ENCODE peak calls at places on chromosomes 5 and 9, in six cellular contexts. I, L, O, N, H and Y are unnamed samples.

GRCh38 chr5:140345919-140346347 is 470 bp downstream of the HBEGF start:
- DNase-seq in H (peak; percentile 73), N (peak; percentile 58), I (no peak), L (no peak), O (peak; percentile 72), Y (peak; percentile 52)

GRCh38 chr9:109886050-109886449 is 106.1 kb downstream of the PALM2AKAP2 start:
- DNase-seq in I (no peak), H (no peak), L (no peak), N (no peak), O (no peak), Y (no peak)

GRCh38 chr5:147971472-147971871 is 65.1 kb upstream of the C5orf46 start:
- DNase-seq in H (no peak), O (no peak), L (no peak), N (no peak), I (no peak), Y (no peak)

GRCh38 chr5:111493031-111493430 is 19.3 kb downstream of the STARD4 start:
- DNase-seq in N (no peak), L (no peak), H (no peak), O (no peak), I (no peak), Y (no peak)

GRCh38 chr9:14326264-14326826 is 12.4 kb upstream of the NFIB start:
- DNase-seq in N (no peak), I (no peak), H (no peak), L (no peak), O (no peak), Y (no peak)

GRCh38 chr5:10202089-10202753 is 47.5 kb downstream of the ATPSCKMT start:
- DNase-seq in I (no peak), O (no peak), N (no peak), L (no peak), H (no peak), Y (no peak)

GRCh38 chr9:136840877-136841645 is 1.2 kb upstream of the AJM1 start:
- DNase-seq in H (peak; percentile 84), I (no peak), L (no peak), N (peak; percentile 95), O (peak; percentile 96), Y (peak; percentile 80)

GRCh38 chr5:27652505-27652904 is 614.1 kb upstream of the CDH9 start:
- DNase-seq in H (no peak), I (no peak), N (no peak), L (no peak), O (no peak), Y (no peak)

GRCh38 chr5:1390861-1391600 is 46.1 kb upstream of the CLPTM1L start:
- DNase-seq in N (no peak), H (no peak), L (no peak), I (no peak), O (no peak), Y (no peak)

GRCh38 chr5:147822686-147823491 is 8.6 kb downstream of the SPINK1 start:
- DNase-seq in L (peak; percentile 2), N (peak; percentile 55), H (peak; percentile 82), O (peak; percentile 51), I (peak; percentile 64), Y (no peak)

GRCh38 chr5:57696906-57697590 is 214.4 kb upstream of the ACTBL2 start:
- DNase-seq in H (peak; percentile 15), N (no peak), L (no peak), I (no peak), O (no peak), Y (no peak)

GRCh38 chr5:347712-348284 is 26.3 kb downstream of the AHRR start:
- DNase-seq in N (no peak), O (no peak), L (no peak), I (no peak), H (no peak), Y (no peak)

GRCh38 chr9:14358523-14358922 is 44.6 kb upstream of the NFIB start:
- DNase-seq in I (no peak), H (no peak), N (no peak), O (no peak), L (no peak), Y (no peak)

GRCh38 chr9:105835721-105836120 is 141.4 kb downstream of the TMEM38B start:
- DNase-seq in I (no peak), L (no peak), H (peak; percentile 30), O (no peak), N (no peak), Y (no peak)

GRCh38 chr5:40046792-40047191 is 622.0 kb upstream of the DAB2 start:
- DNase-seq in L (no peak), O (no peak), N (no peak), H (no peak), I (no peak), Y (no peak)

GRCh38 chr5:1400211-1400855 is 44.9 kb downstream of the SLC6A3 start:
- DNase-seq in O (no peak), H (no peak), L (no peak), N (no peak), I (no peak), Y (no peak)

GRCh38 chr5:6686916-6687409 is 26.3 kb upstream of the TENT4A start:
- DNase-seq in N (peak; percentile 7), I (no peak), L (no peak), H (peak; percentile 85), O (no peak), Y (no peak)

GRCh38 chr9:116493183-116493582 is 193.9 kb upstream of the TRIM32 start:
- DNase-seq in O (no peak), N (no peak), L (no peak), I (no peak), H (no peak), Y (no peak)

GRCh38 chr5:116859666-116860320 is 285.2 kb upstream of the SEMA6A start:
- DNase-seq in H (no peak), I (no peak), N (no peak), L (no peak), O (no peak), Y (no peak)

DNA sequence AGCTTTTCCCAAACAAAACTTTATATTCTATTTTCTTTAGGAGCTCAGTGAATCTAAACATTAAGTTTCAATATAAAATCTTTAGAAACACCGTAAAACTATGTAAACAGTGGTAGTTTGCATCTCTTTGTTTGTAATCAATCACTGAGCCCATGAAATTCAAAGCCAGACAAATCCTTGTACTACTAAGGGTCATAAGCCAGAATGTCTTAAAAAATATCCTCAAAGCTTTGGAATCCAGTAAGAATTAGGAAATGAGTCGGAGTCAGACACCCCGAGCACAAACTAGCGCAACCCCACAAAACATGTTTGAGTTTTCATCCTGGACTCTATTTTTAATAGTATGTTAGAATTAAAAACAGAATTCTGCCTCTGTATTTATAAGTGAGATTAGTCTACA is 153.8 kb downstream of the HSPA4 start:
- DNase-seq in O (no peak), N (no peak), H (no peak), I (no peak), L (no peak), Y (no peak)
- H3K27me3 ChIP-seq in O (no peaks in the 10 kb centered on the region), N (peaks cover 2% of the 10 kb centered on the region), H (no peaks in the 10 kb centered on the region), I (no peaks in the 10 kb centered on the region), L (peaks cover 3% of the 10 kb centered on the region), Y (no peaks in the 10 kb centered on the region)

DNA sequence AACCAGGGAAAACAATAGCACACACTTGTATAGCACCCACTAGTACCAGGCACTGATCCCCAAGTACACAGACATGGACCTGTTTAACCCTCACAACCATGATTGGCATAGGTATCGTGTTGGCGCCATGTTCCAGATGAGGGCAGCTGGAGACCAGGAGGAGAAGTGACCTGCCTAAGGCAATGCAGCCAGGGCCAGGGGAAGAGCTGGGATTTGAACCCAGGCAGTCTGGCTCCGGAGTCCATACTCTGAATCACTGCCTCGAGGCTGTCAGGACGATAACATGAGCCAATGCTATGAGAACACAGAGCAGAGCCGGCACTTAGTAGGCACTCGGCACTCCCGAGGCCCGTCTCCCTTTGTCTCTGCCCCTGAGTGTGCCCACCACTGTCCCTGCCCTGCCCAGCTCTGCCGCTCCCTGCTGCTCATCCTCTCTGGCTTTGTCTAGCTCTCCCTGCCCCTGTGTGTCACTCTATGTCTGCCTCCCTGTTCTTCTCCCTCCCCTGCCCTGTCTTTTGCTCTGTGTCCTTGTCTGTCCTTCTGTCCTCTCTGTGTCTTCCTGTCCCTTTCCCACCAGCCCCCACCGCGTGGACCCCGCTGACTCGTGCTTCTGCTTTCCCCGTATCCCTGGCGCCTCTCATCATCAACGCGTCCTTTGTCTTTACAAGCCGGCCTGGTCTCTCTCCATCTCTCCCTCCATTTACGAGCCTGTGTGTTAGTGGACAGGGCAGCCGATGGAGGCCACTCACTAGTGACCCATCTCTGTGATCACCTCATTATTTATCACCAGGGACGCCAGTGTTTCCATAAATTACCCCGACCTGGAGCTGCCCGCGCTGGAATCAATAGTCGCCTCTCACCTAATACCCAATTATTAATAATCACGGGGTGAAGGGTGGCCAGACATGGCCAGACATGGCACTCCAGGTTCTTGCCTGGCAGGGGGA is 99.4 kb upstream of the MVB12B start:
- DNase-seq in N (no peak), O (no peak), H (no peak), I (no peak), L (no peak), Y (no peak)
- H3K27me3 ChIP-seq in N (peaks cover 13% of the 10 kb centered on the region), O (peaks cover 8% of the 10 kb centered on the region), H (no peaks in the 10 kb centered on the region), I (peaks cover 13% of the 10 kb centered on the region), L (no peaks in the 10 kb centered on the region), Y (peaks cover 12% of the 10 kb centered on the region)

DNA sequence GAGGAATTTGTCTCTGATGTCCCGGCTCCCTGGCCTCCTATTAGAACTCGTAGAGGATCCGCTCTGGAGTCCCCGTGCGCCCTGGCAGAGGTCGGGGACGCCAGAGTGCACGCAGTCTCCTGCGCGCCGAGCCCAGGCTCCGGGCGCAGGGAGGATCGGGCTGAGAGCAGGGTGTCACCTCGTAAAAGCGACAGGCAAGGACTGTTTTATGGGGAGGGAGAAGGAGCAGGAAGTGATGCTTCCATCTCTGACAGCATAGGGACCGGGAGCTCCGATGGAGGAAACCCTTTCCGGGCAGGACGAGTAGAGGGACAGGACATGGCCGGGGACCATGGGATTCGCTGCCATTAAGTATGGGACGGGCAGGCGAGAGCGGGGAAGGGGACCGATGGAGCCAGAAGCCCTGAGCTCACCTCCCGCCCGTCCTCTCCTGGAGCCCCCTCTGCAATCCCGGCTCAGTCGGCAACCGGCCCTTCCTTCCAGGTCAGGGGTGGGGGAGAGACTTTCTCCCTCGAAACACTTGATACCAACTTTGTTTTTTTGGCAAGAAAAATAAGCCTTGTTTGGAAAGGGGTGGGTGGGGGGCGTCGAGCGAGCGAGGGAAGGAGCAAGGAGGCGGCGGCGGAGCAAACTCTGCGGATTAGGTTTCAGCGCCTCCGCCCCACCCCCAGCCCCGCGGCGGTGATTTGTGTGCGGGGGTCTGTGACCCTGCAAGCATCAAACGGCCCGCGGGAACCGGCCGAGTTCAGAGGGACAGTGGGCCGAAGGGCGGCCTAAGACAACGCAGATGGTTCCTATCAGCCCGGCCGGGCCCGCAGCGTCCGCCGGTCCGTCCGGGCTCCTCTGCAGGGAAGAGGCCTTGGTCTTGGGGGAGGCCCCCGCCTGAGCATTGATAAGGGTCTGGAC is 12.6 kb downstream of the LMX1B start:
- DNase-seq in L (no peak), H (no peak), N (no peak), O (no peak), I (no peak), Y (no peak)
- H3K27me3 ChIP-seq in L (peaks cover 9% of the 10 kb centered on the region), H (peaks cover 100% of the 10 kb centered on the region), N (peaks cover 78% of the 10 kb centered on the region), O (peaks cover 69% of the 10 kb centered on the region), I (peaks cover 42% of the 10 kb centered on the region), Y (peaks cover 98% of the 10 kb centered on the region)

GRCh38 chr9:132591244-132591643 is 8.8 kb downstream of the BARHL1 start:
- DNase-seq in L (no peak), H (no peak), N (no peak), O (no peak), I (no peak), Y (no peak)

GRCh38 chr9:132588501-132589147 is 6.2 kb downstream of the BARHL1 start:
- DNase-seq in I (no peak), H (no peak), L (no peak), N (no peak), O (no peak), Y (no peak)

GRCh38 chr9:132589148-132590036 is 7.0 kb downstream of the BARHL1 start:
- DNase-seq in H (no peak), I (no peak), O (no peak), N (no peak), L (no peak), Y (no peak)

GRCh38 chr9:132590318-132591182 is 8.1 kb downstream of the BARHL1 start:
- DNase-seq in N (no peak), L (no peak), O (no peak), H (no peak), I (no peak), Y (no peak)

GRCh38 chr9:132590037-132590317 is 7.6 kb downstream of the BARHL1 start:
- DNase-seq in L (no peak), I (no peak), O (no peak), N (no peak), H (no peak), Y (no peak)
- H3K27me3 ChIP-seq in L (peaks cover 12% of the 10 kb centered on the region), I (peaks cover 40% of the 10 kb centered on the region), O (peaks cover 39% of the 10 kb centered on the region), N (peaks cover 54% of the 10 kb centered on the region), H (peaks cover 94% of the 10 kb centered on the region), Y (peaks cover 63% of the 10 kb centered on the region)